ENCODE peak calls at places on chromosomes 5 and 9, in seven cellular contexts. R is H9, W is mesendoderm, T is neuronal stem cell, C is IMR-90, X is H1, E is trophoblast cell. L is an unnamed sample.
A peak's percentile ranks its signal among the peaks of the same experiment; 100 is the strongest.

GRCh38 chr9:131366745-131367401 is 27.0 kb upstream of the PRRC2B start:
- DNase-seq in R (peak; percentile 64), W (peak; percentile 72), T (peak; percentile 36), C (peak; percentile 49), X (peak; percentile 63), E (peak; percentile 35), L (no peak)

GRCh38 chr5:133389066-133389590 is 223.2 kb downstream of the FSTL4 start:
- DNase-seq in R (peak; percentile 7), W (no peak), T (no peak), C (no peak), X (peak; percentile 23), E (no peak), L (no peak)

GRCh38 chr9:27880135-27880534 is 306.9 kb upstream of the C9orf72 start:
- DNase-seq in R (no peak), W (no peak), T (no peak), C (no peak), X (no peak), E (no peak), L (no peak)

GRCh38 chr9:113738898-113739604 is 137.1 kb upstream of the ZNF618 start:
- DNase-seq in R (peak; percentile 42), W (peak; percentile 52), T (no peak), C (no peak), X (no peak), E (no peak), L (peak; percentile 6)

GRCh38 chr5:178194026-178194425 is 6.9 kb upstream of the GMCL2 start:
- DNase-seq in R (no peak), W (no peak), T (no peak), C (no peak), X (no peak), E (no peak), L (no peak)

GRCh38 chr5:80957031-80957761 is 3.0 kb upstream of the RASGRF2 start:
- DNase-seq in R (peak; percentile 66), W (peak; percentile 70), T (no peak), C (no peak), X (no peak), E (peak; percentile 53), L (no peak)

GRCh38 chr9:22098636-22099332 is 89.7 kb upstream of the CDKN2B start:
- DNase-seq in R (no peak), W (no peak), T (no peak), C (no peak), X (no peak), E (no peak), L (peak; percentile 36)

GRCh38 chr9:36911601-36912412 is 122.3 kb downstream of the PAX5 start:
- DNase-seq in R (no peak), W (no peak), T (no peak), C (no peak), X (no peak), E (no peak), L (no peak)

GRCh38 chr9:27432308-27432707 is 91.8 kb upstream of the IFNK start:
- DNase-seq in R (no peak), W (no peak), T (no peak), C (no peak), X (no peak), E (no peak), L (no peak)

GRCh38 chr5:53490747-53491146 is 10.3 kb downstream of the FST start:
- DNase-seq in R (no peak), W (no peak), T (no peak), C (peak; percentile 87), X (no peak), E (no peak), L (peak; percentile 49)

GRCh38 chr5:76303917-76304316 is 99.2 kb upstream of the IQGAP2 start:
- DNase-seq in R (no peak), W (peak; percentile 82), T (no peak), C (no peak), X (no peak), E (peak; percentile 97), L (no peak)

GRCh38 chr5:125654392-125654791 is 768.8 kb upstream of the GRAMD2B start:
- DNase-seq in R (no peak), W (no peak), T (no peak), C (no peak), X (no peak), E (no peak), L (no peak)

GRCh38 chr5:154397652-154398406 is 48.0 kb upstream of the SAP30L start:
- DNase-seq in R (no peak), W (no peak), T (no peak), C (no peak), X (no peak), E (no peak), L (no peak)

GRCh38 chr9:108707120-108707519 is 148.7 kb downstream of the ACTL7B start:
- DNase-seq in R (no peak), W (no peak), T (no peak), C (no peak), X (no peak), E (no peak), L (no peak)

GRCh38 chr9:108710424-108710823 is 145.4 kb downstream of the ACTL7B start:
- DNase-seq in R (no peak), W (no peak), T (no peak), C (no peak), X (no peak), E (peak; percentile 95), L (no peak)

GRCh38 chr9:108708448-108708847 is 147.3 kb downstream of the ACTL7B start:
- DNase-seq in R (no peak), W (no peak), T (no peak), C (no peak), X (no peak), E (no peak), L (no peak)

GRCh38 chr9:108709922-108710321 is 145.9 kb downstream of the ACTL7B start:
- DNase-seq in R (no peak), W (no peak), T (no peak), C (no peak), X (no peak), E (peak; percentile 56), L (no peak)

DNA sequence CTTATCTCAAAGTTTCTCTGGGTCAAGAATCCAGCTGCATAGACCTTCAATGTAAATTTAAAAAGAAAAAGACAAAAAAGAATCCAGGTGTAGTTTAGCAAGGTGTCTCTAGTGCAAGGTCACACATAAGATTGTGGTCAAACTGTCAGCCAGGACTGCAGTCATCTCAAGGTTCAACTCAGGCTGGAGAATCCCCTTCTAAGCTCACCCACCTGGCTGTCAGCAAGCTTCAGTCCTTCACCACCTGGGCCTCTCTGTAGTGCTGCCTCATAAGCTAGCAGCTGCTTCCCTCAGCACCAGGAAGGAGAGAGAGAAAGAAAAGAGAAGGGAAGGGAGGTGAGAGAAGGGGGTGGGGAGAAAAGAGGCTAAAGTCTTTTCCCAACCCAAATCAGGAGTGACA is 146.7 kb downstream of the ACTL7B start:
- DNase-seq in R (no peak), W (no peak), T (no peak), C (no peak), X (no peak), E (no peak), L (no peak)
- H3K23ac ChIP-seq in R (no peak overlapping the region), W (no peak overlapping the region), T (no peak overlapping the region), C (no peak overlapping the region), X (no peak overlapping the region), E (no peak overlapping the region), L (no peak overlapping the region)

DNA sequence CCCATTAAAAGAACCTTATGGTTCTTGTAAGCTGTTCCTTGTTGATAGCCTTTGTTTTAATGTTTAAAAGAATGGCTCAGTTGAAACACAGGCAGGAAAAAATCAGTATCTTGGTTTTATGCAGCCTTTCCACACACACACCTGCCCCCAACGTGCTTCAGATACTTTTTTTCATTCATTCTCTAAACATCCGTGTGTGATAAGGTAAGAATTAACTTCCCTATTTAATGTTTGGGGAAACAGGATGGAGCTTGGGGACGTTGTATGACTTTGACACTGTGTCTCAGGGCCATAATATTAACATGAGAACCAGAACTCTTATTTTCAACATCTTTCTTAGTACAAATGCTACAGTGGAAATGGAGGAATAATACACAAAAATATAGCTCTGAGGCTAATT is 5.8 kb upstream of the ZNF622 start:
- DNase-seq in R (no peak), W (no peak), T (no peak), C (no peak), X (no peak), E (no peak), L (no peak)
- H3K4me1 ChIP-seq in R (no peaks in the 10 kb centered on the region), W (no peaks in the 10 kb centered on the region), T (no peaks in the 10 kb centered on the region), C (peaks cover 9% of the 10 kb centered on the region), X (peaks cover 3% of the 10 kb centered on the region), E (peaks cover 6% of the 10 kb centered on the region), L (peaks cover 8% of the 10 kb centered on the region)

DNA sequence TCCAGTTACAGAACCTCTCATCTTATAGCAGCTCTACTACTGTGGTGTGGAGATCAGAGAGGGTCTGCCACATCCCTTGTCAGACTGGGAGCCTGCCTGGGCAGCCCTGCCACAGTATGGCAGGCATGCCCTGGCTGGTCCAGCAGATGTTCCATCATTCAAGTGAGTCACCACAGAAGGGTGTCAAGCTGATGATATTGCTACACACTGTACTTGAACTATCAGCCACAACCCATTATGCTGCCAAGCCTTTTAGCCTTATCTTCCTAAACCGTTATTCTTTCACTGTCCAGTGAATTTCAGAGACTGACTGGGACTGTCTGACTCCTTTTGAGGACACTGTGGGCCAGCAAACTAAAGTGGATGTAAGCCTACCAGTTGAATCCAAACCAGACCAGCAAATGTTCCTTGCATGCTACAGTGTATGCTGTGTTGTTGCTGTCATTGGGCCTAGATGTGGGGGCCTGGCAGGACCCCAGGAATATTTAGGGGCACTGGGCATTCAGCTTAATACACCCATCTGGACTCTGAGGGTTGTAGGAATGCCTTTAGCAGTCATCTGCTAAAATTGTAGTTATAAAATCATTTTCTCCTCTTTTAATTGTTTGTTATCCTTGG is 202.6 kb downstream of the NR3C1 start:
- DNase-seq in R (no peak), W (no peak), T (no peak), C (peak; percentile 81), X (no peak), E (no peak), L (peak; percentile 93)
- H2BK120ac ChIP-seq in R (no peak overlapping the region), W (no peak overlapping the region), T (no peak overlapping the region), C (peak overlapping the region; percentile 23), X (no peak overlapping the region), E (no peak overlapping the region), L (no peak overlapping the region)

DNA sequence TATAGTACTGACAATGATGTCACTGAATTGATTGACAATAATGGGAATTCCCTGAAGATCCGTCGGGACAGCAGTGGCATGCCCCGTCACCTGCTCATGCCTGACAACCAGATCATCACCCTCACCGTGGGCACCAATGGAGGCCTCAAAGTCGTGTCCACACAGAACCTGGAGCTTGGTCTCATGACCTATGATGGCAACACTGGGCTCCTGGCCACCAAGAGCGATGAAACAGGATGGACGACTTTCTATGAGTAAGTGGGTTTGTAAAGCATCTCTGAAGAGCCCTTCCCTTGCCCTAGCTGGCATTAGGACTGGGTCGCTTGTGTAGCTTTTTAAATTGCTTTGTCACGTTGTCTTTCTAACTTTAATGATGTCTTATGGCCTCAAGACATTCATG is 72.7 kb upstream of the WWC1 start:
- DNase-seq in R (no peak), W (no peak), T (no peak), C (no peak), X (no peak), E (no peak), L (no peak)
- H3K23ac ChIP-seq in R (no peak overlapping the region), W (no peak overlapping the region), T (no peak overlapping the region), C (no peak overlapping the region), X (no peak overlapping the region), E (no peak overlapping the region), L (no peak overlapping the region)

L was measured in mesenchymal stem cell.